ENCODE peak calls at places on chromosomes 4 and X, in six cellular contexts. H is psoas muscle, M is fibroblast of pulmonary artery, C is fibroblast of mammary gland, Z is IMR-90, K is sigmoid colon. E is an unnamed sample.

GRCh38 chr4:140497776-140498636 is at the start of gene MGAT4D:
- DNase-seq in Z (no peak), C (no peak), H (no peak), M (no peak), K (no peak), E (no peak)

GRCh38 chr4:17502764-17503163 is 9.1 kb downstream of the QDPR start:
- DNase-seq in K (no peak), C (no peak), H (no peak), Z (peak), M (peak), E (no peak)

GRCh38 chr4:23889814-23890269 is at the start of gene PPARGC1A:
- DNase-seq in C (peak), H (peak), M (peak), Z (peak), K (peak), E (peak)

GRCh38 chr4:106034205-106034604 is 138.9 kb downstream of the NPNT start:
- DNase-seq in C (peak), K (no peak), M (peak), Z (no peak), H (no peak), E (no peak)

GRCh38 chr4:2714071-2714770 is 41.9 kb downstream of the TNIP2 start:
- DNase-seq in M (peak), H (no peak), K (peak), Z (peak), C (peak), E (no peak)

GRCh38 chrX:129833153-129834004 is 10.3 kb downstream of the ZDHHC9 start:
- DNase-seq in K (no peak), Z (peak), H (no peak), C (peak), M (peak), E (peak)

GRCh38 chrX:57899064-57899463 is 11.2 kb downstream of the ZXDA start:
- DNase-seq in C (no peak), H (no peak), K (no peak), M (no peak), Z (no peak), E (no peak)

GRCh38 chrX:14936561-14936960 is 63.3 kb downstream of the MOSPD2 start:
- DNase-seq in H (no peak), C (peak), K (no peak), M (peak), Z (peak), E (no peak)

GRCh38 chr4:24753519-24753918 is 41.9 kb upstream of the SOD3 start:
- DNase-seq in M (no peak), Z (peak), K (no peak), H (no peak), C (peak), E (no peak)

GRCh38 chr4:112379306-112379705 is 82.1 kb downstream of the ALPK1 start:
- DNase-seq in H (no peak), C (no peak), Z (no peak), K (no peak), M (no peak), E (no peak)

GRCh38 chrX:10007604-10008003 is 40.4 kb downstream of the CLDN34 start:
- DNase-seq in C (no peak), Z (peak), M (no peak), K (no peak), H (no peak), E (no peak)

GRCh38 chr4:128338634-128339355 is 51.2 kb upstream of the PGRMC2 start:
- DNase-seq in K (no peak), C (peak), H (no peak), Z (peak), M (peak), E (no peak)

GRCh38 chrX:16552546-16552945 is 97.4 kb upstream of the S100G start:
- DNase-seq in M (peak), H (no peak), C (peak), K (no peak), Z (peak), E (no peak)

GRCh38 chr4:69907151-69907550 is 23.7 kb upstream of the CSN1S1 start:
- DNase-seq in C (peak), Z (peak), M (peak), K (no peak), H (no peak), E (no peak)

GRCh38 chrX:39729834-39730670 is 367.7 kb downstream of the BCOR start:
- DNase-seq in M (no peak), K (no peak), Z (no peak), C (no peak), H (no peak), E (peak)

GRCh38 chr4:15118281-15118680 is 116.0 kb downstream of the CPEB2 start:
- DNase-seq in M (no peak), H (no peak), C (no peak), K (no peak), Z (no peak), E (no peak)

GRCh38 chrX:39582091-39582490 is 515.7 kb downstream of the BCOR start:
- DNase-seq in K (no peak), Z (no peak), C (no peak), H (no peak), M (no peak), E (no peak)

GRCh38 chr4:3123201-3123671 is 48.8 kb downstream of the HTT start:
- DNase-seq in H (no peak), Z (peak), C (peak), K (no peak), M (peak), E (no peak)

GRCh38 chrX:4179031-4179430 is 465.6 kb upstream of the PRKX start:
- DNase-seq in M (no peak), K (no peak), C (no peak), Z (no peak), H (no peak), E (no peak)

GRCh38 chr4:151174784-151175183 is 75.4 kb downstream of the RPS3A start:
- DNase-seq in C (no peak), M (no peak), H (no peak), K (no peak), Z (no peak), E (no peak)

DNA sequence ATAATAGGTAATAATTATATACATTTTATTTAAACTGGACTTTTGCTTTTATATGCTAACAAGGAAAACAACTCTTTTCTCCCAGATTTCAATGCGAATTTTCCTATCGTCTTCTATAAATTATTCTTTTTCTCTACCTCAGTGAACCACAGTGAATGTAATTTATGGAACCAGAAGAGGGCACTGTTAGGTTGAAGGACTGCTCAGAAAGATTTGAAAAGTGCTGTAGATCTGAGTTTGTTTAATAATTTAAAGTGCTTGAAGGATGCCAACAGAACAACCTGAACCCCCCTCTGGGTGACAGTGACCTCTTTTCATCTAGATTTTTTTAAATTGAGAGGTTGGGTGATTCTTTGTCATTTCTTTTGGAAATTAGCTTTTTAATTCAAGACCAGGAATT is 54.9 kb downstream of the PHOX2B start:
- DNase-seq in K (no peak), M (peak), C (peak), H (no peak), Z (peak), E (no peak)
- TF ChIP-seq CTCF in K (no peak), M (peak), C (peak), H (peak), Z (peak), E (no peak)

GRCh38 chrX:20362268-20363002 is 95.7 kb upstream of the RPS6KA3 start:
- DNase-seq in M (peak), K (no peak), H (no peak), C (peak), Z (peak), E (no peak)
- H3K4me3 ChIP-seq in M (no peak), K (no peak), H (peak), C (no peak), Z (no peak), E (no peak)

GRCh38 chrX:125998432-125998831 is 167.7 kb downstream of the DCAF12L2 start:
- DNase-seq in M (no peak), H (no peak), C (peak), K (no peak), Z (no peak), E (no peak)
- TF ChIP-seq CTCF in M (no peak), H (peak), C (peak), K (no peak), Z (peak), E (no peak)

DNA sequence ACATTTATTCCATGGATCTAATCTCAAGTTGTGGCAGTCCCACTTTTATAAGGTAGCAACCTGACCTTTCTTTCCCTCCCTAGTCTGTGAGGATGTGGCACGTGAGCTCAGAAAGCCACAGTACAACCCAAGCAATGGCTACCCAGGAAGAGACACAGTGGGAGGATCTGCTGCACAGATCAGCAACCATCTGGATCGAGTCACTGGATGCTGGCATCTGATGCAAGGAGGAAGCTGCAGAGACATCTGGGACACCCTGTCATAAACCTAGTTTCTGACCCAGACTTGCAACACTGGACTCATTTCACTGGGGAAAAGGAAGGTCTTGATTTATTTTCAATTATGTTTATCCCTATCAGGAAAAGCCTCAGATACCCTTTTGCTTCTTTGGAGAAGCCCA is 327.1 kb downstream of the PAPSS1 start:
- DNase-seq in Z (peak), H (peak), K (peak), M (no peak), C (peak), E (peak)
- H3K4me3 ChIP-seq in Z (no peak), H (no peak), K (peak), M (no peak), C (no peak), E (no peak)